ENCODE peak calls at places on chromosomes 11 and 22, in seven cellular contexts. O, P, Q, N, G, J and S are unnamed samples.

GRCh38 chr22:39259698-39260097 is 14.9 kb upstream of the PDGFB start:
- DNase-seq in O (no peak), P (no peak), Q (no peak), N (no peak), G (no peak), J (no peak), S (no peak)

GRCh38 chr22:26751217-26751616 is 93.8 kb downstream of the MIAT start:
- DNase-seq in O (peak), P (no peak), Q (no peak), N (no peak), G (peak), J (no peak), S (no peak)

GRCh38 chr11:16040151-16040550 is 316.2 kb downstream of the SOX6 start:
- DNase-seq in O (no peak), P (no peak), Q (no peak), N (no peak), G (no peak), J (no peak), S (no peak)

GRCh38 chr22:32957093-32957835 is 100.9 kb downstream of the SYN3 start:
- DNase-seq in O (no peak), P (no peak), Q (no peak), N (no peak), G (no peak), J (no peak), S (no peak)

GRCh38 chr11:111652184-111652583 is 49.9 kb downstream of the SIK2 start:
- DNase-seq in O (peak), P (no peak), Q (no peak), N (no peak), G (no peak), J (no peak), S (no peak)

GRCh38 chr22:44582016-44582415 is 84.0 kb upstream of the RTL6 start:
- DNase-seq in O (no peak), P (no peak), Q (no peak), N (no peak), G (no peak), J (peak), S (peak)

GRCh38 chr22:33247758-33248157 is 189.6 kb upstream of the SYN3 start:
- DNase-seq in O (peak), P (no peak), Q (no peak), N (no peak), G (no peak), J (no peak), S (no peak)

GRCh38 chr22:48874956-48875355 is 952.7 kb downstream of the BRD1 start:
- DNase-seq in O (no peak), P (no peak), Q (no peak), N (no peak), G (no peak), J (no peak), S (no peak)

GRCh38 chr11:57476223-57476882 is 16.0 kb downstream of the RTN4RL2 start:
- DNase-seq in O (no peak), P (peak), Q (no peak), N (no peak), G (peak), J (peak), S (no peak)

GRCh38 chr11:9065614-9066431 is 25.6 kb downstream of the SCUBE2 start:
- DNase-seq in O (peak), P (no peak), Q (no peak), N (no peak), G (no peak), J (no peak), S (no peak)

GRCh38 chr11:129699711-129700304 is 115.8 kb upstream of the TMEM45B start:
- DNase-seq in O (no peak), P (no peak), Q (no peak), N (no peak), G (no peak), J (no peak), S (no peak)
- TF ChIP-seq CTCF in O (no peak), P (no peak), Q (peak), N (no peak), G (peak), J (no peak), S (no peak)

GRCh38 chr11:133360860-133361688 is 171.2 kb downstream of the OPCML start:
- DNase-seq in O (no peak), P (no peak), Q (no peak), N (no peak), G (no peak), J (no peak), S (no peak)

GRCh38 chr11:133362156-133362555 is 170.1 kb downstream of the OPCML start:
- DNase-seq in O (no peak), P (no peak), Q (no peak), N (no peak), G (no peak), J (no peak), S (no peak)

GRCh38 chr11:133362921-133363320 is 169.4 kb downstream of the OPCML start:
- DNase-seq in O (no peak), P (no peak), Q (no peak), N (no peak), G (no peak), J (no peak), S (no peak)

GRCh38 chr11:133361689-133361994 is 170.7 kb downstream of the OPCML start:
- DNase-seq in O (no peak), P (no peak), Q (no peak), N (no peak), G (no peak), J (no peak), S (no peak)

DNA sequence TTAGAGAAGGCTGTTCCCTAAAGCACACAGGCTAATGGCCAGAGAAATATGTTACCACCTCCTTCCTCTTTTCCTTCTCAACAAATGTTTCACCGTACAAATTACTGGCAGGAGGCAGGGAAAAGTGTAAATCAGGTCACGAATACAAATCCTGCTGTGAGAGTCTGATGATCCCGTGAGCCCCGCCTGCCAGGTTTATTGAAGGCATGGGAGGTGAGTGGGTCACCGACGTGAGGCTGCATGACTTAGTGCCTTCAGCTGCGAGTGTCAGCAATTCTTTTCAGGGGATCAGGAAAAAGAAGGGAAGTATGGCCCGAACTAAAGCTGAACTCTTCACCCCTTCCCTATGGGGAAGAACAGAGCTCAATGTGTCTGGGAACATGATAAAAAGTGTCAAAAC is 166.2 kb downstream of the OPCML start:
- DNase-seq in O (no peak), P (no peak), Q (no peak), N (no peak), G (no peak), J (no peak), S (no peak)
- TF ChIP-seq CTCF in O (no peak), P (no peak), Q (no peak), N (no peak), G (no peak), J (no peak), S (no peak)

DNA sequence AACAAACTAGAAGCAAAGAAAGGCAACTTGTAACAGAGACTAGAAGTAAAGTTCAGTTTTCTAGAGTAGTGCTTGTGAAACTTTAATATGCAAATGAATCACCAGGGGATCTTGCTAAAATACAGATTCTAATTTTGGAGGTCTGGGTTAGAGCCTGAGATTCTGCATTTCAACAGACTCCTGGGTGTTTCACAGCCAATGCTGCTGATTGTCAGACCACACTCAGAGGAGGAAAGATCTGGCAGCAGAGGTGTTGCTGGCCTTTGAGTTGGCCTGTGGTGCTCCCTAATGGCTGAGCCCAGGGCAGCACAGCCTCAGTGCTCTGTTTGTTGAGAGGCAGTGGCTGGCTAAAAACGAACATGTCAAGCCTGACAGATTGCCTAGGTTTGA is 5.4 kb downstream of the CRY2 start:
- DNase-seq in O (no peak), P (no peak), Q (no peak), N (no peak), G (no peak), J (no peak), S (no peak)
- TF ChIP-seq CTCF in O (no peak), P (no peak), Q (no peak), N (no peak), G (no peak), J (no peak), S (no peak)

GRCh38 chr11:61028135-61028729 is 56.8 kb downstream of the CD6 start:
- DNase-seq in O (no peak), P (peak), Q (no peak), N (no peak), G (no peak), J (no peak), S (no peak)

GRCh38 chr11:61027141-61027840 is 55.8 kb downstream of the CD6 start:
- DNase-seq in O (no peak), P (no peak), Q (no peak), N (no peak), G (no peak), J (no peak), S (no peak)

GRCh38 chr11:61024938-61025818 is 53.7 kb downstream of the CD6 start:
- DNase-seq in O (no peak), P (no peak), Q (no peak), N (no peak), G (no peak), J (no peak), S (no peak)

GRCh38 chr11:61025819-61026120 is 54.3 kb downstream of the CD6 start:
- DNase-seq in O (no peak), P (no peak), Q (no peak), N (no peak), G (no peak), J (no peak), S (no peak)

GRCh38 chr11:61026121-61027031 is 54.9 kb downstream of the CD6 start:
- DNase-seq in O (no peak), P (no peak), Q (no peak), N (no peak), G (no peak), J (no peak), S (no peak)
- TF ChIP-seq CTCF in O (no peak), P (no peak), Q (no peak), N (no peak), G (no peak), J (no peak), S (no peak)

GRCh38 chr22:38110863-38111852 is 674 bp upstream of the BAIAP2L2 start:
- DNase-seq in O (no peak), P (peak), Q (no peak), N (no peak), G (peak), J (no peak), S (no peak)
- TF ChIP-seq CTCF in O (no peak), P (no peak), Q (no peak), N (no peak), G (no peak), J (no peak), S (no peak)

DNA sequence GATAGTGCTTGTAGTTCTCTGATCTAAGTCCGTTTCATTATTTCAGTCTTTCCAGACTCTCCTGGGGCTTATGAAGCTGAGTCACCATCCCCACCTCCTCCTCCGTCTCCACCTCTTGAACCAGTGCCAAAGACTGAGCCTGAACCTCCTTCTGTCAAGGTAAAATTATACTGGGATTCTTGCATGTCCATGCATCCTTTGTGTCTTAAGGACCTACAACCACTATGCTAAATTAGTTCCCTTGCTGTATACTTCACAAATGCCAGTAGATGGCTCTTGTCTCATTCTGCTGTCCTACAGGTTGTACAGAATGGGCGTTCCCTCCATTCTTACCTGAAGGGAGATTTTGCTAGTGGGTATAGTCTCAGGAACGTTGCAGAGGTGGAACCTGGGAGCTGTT is 42.2 kb downstream of the POLD3 start:
- DNase-seq in O (peak), P (no peak), Q (peak), N (no peak), G (no peak), J (no peak), S (no peak)
- TF ChIP-seq CTCF in O (peak), P (no peak), Q (peak), N (peak), G (peak), J (no peak), S (no peak)

GRCh38 chr11:117903505-117904382 is 25.5 kb downstream of the TMPRSS13 start:
- DNase-seq in O (no peak), P (no peak), Q (no peak), N (no peak), G (no peak), J (peak), S (no peak)
- TF ChIP-seq CTCF in O (no peak), P (no peak), Q (no peak), N (no peak), G (no peak), J (no peak), S (no peak)

DNA sequence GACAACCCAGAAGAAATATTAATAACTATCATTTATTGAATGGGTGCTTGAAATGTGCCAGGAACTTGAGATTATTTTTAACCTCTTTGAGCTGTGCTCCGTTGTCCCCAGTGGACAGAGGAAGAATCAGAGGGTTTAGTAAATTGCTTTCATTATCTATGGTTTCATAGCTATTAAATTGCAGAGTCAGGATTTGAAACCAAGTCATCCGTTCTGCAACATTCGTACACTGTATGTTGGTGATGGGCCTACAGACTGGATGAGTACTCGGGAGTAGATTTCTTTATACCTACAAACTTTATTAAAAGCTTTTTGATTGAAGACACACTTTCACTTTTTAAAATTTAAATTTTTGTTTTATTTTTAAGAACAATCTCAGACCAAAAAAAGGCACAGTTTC is 4.9 kb downstream of the HSD17B12 start:
- DNase-seq in O (peak), P (no peak), Q (no peak), N (no peak), G (no peak), J (no peak), S (no peak)
- TF ChIP-seq CTCF in O (no peak), P (no peak), Q (no peak), N (peak), G (no peak), J (no peak), S (no peak)